ENCODE peak calls at places on chromosomes 11 and 22, in five cellular contexts. G is fibroblast of mammary gland, Z is esophagus muscularis mucosa, V is nephron progenitor cell, Y is pancreas. F is an unnamed sample.

GRCh38 chr11:63839508-63840355 is 822 bp downstream of the MARK2 start:
- DNase-seq in G (no peak), Z (no peak), V (no peak), Y (peak), F (no peak)

GRCh38 chr11:64186205-64187165 is 514 bp downstream of the STIP1 start:
- DNase-seq in G (no peak), Z (no peak), V (no peak), Y (peak), F (no peak)

GRCh38 chr11:8068605-8069221 is 12.3 kb upstream of the TUB start:
- DNase-seq in G (peak), Z (no peak), V (no peak), Y (no peak), F (no peak)

GRCh38 chr22:37425369-37425768 is 1.9 kb downstream of the ELFN2 start:
- DNase-seq in G (no peak), Z (no peak), V (no peak), Y (no peak), F (no peak)

GRCh38 chr11:2208691-2209369 is 37.2 kb upstream of the TH start:
- DNase-seq in G (no peak), Z (no peak), V (no peak), Y (peak), F (peak)

GRCh38 chr11:12995211-12995610 is 13.9 kb upstream of the RASSF10 start:
- DNase-seq in G (peak), Z (no peak), V (no peak), Y (no peak), F (no peak)

GRCh38 chr22:39731881-39732555 is 161.5 kb downstream of the CACNA1I start:
- DNase-seq in G (no peak), Z (peak), V (no peak), Y (no peak), F (no peak)

GRCh38 chr22:45310331-45311032 is 748 bp downstream of the FAM118A start:
- DNase-seq in G (no peak), Z (no peak), V (peak), Y (peak), F (no peak)

GRCh38 chr11:128892866-128893565 is 1.9 kb downstream of the KCNJ5 start:
- DNase-seq in G (no peak), Z (no peak), V (no peak), Y (no peak), F (no peak)

GRCh38 chr11:96307748-96308133 is 35.3 kb downstream of the MAML2 start:
- DNase-seq in G (peak), Z (no peak), V (no peak), Y (no peak), F (no peak)

GRCh38 chr11:72814139-72814830 is at the start of gene ATG16L2:
- DNase-seq in G (peak), Z (no peak), V (peak), Y (peak), F (peak)

GRCh38 chr11:581752-582151 is 5.5 kb downstream of the PHRF1 start:
- DNase-seq in G (no peak), Z (no peak), V (no peak), Y (no peak), F (no peak)

GRCh38 chr11:7471071-7471470 is 14.2 kb upstream of the OLFML1 start:
- DNase-seq in G (no peak), Z (no peak), V (no peak), Y (no peak), F (no peak)

GRCh38 chr11:645536-645935 is 8.5 kb downstream of the DRD4 start:
- DNase-seq in G (no peak), Z (no peak), V (no peak), Y (no peak), F (no peak)

GRCh38 chr11:122804796-122805195 is 33.5 kb upstream of the CRTAM start:
- DNase-seq in G (no peak), Z (no peak), V (no peak), Y (no peak), F (no peak)

GRCh38 chr22:35899736-35900135 is 128.9 kb downstream of the RBFOX2 start:
- DNase-seq in G (no peak), Z (no peak), V (no peak), Y (no peak), F (no peak)

GRCh38 chr11:77302752-77303151 is 1.3 kb upstream of the GDPD4 start:
- DNase-seq in G (no peak), Z (peak), V (no peak), Y (no peak), F (no peak)

GRCh38 chr11:65431452-65432132 is 9.0 kb downstream of the NEAT1 start:
- DNase-seq in G (peak), Z (no peak), V (no peak), Y (no peak), F (no peak)

GRCh38 chr22:42324566-42324965 is 54.1 kb upstream of the TCF20 start:
- DNase-seq in G (no peak), Z (no peak), V (no peak), Y (no peak), F (no peak)

GRCh38 chr22:35337932-35338331 is 38.2 kb downstream of the TOM1 start:
- DNase-seq in G (no peak), Z (no peak), V (no peak), Y (no peak), F (no peak)

GRCh38 chr22:48974443-48975251 is 853.0 kb downstream of the BRD1 start:
- DNase-seq in G (no peak), Z (peak), V (no peak), Y (no peak), F (no peak)

GRCh38 chr11:23846902-23847422 is 649.9 kb upstream of the LUZP2 start:
- DNase-seq in G (no peak), Z (no peak), V (no peak), Y (no peak), F (no peak)

GRCh38 chr11:101516546-101516945 is 67.3 kb downstream of the TRPC6 start:
- DNase-seq in G (no peak), Z (no peak), V (peak), Y (no peak), F (no peak)

GRCh38 chr11:61587951-61588695 is 7.2 kb upstream of the SYT7 start:
- DNase-seq in G (peak), Z (no peak), V (peak), Y (peak), F (no peak)

GRCh38 chr22:43782448-43782847 is 29.7 kb downstream of the EFCAB6 start:
- DNase-seq in G (no peak), Z (no peak), V (no peak), Y (no peak), F (no peak)

GRCh38 chr22:37189011-37189466 is 992 bp upstream of the C1QTNF6 start:
- DNase-seq in G (peak), Z (no peak), V (no peak), Y (no peak), F (no peak)

GRCh38 chr11:126790550-126790981 is 210.0 kb downstream of the KIRREL3 start:
- DNase-seq in G (peak), Z (no peak), V (no peak), Y (no peak), F (no peak)

GRCh38 chr11:29959488-29959887 is 57.3 kb downstream of the KCNA4 start:
- DNase-seq in G (no peak), Z (no peak), V (no peak), Y (no peak), F (no peak)

GRCh38 chr11:95711162-95711944 is 78.2 kb downstream of the FAM76B start:
- DNase-seq in G (peak), Z (no peak), V (no peak), Y (no peak), F (no peak)

GRCh38 chr11:73141309-73142127 is 600 bp downstream of the FCHSD2 start:
- DNase-seq in G (peak), Z (peak), V (peak), Y (peak), F (peak)

GRCh38 chr22:35384567-35384966 is 3.7 kb downstream of the HMOX1 start:
- DNase-seq in G (no peak), Z (no peak), V (no peak), Y (no peak), F (no peak)

GRCh38 chr22:39446239-39446721 is 10.5 kb upstream of the MGAT3 start:
- DNase-seq in G (no peak), Z (no peak), V (no peak), Y (no peak), F (no peak)

GRCh38 chr11:68213135-68213515 is at the start of gene KMT5B:
- DNase-seq in G (peak), Z (no peak), V (peak), Y (peak), F (peak)

GRCh38 chr11:112289588-112290461 is 29.2 kb upstream of the PLET1 start:
- DNase-seq in G (peak), Z (peak), V (peak), Y (peak), F (peak)

GRCh38 chr22:18024276-18024939 is at the start of gene MICAL3:
- DNase-seq in G (peak), Z (no peak), V (peak), Y (peak), F (peak)
- TF ChIP-seq CTCF in G (peak), Z (peak), V (no peak), Y (peak), F (peak)

GRCh38 chr11:106101370-106101769 is 23.9 kb downstream of the AASDHPPT start:
- DNase-seq in G (no peak), Z (no peak), V (no peak), Y (no peak), F (no peak)
- TF ChIP-seq CTCF in G (no peak), Z (no peak), V (no peak), Y (no peak), F (no peak)

GRCh38 chr22:32901925-32902324 is 100.4 kb downstream of the TIMP3 start:
- DNase-seq in G (no peak), Z (no peak), V (no peak), Y (no peak), F (no peak)
- TF ChIP-seq CTCF in G (no peak), Z (no peak), V (no peak), Y (no peak), F (no peak)

GRCh38 chr11:103671143-103671651 is 365.2 kb upstream of the DDI1 start:
- DNase-seq in G (no peak), Z (peak), V (no peak), Y (no peak), F (no peak)
- TF ChIP-seq CTCF in G (peak), Z (peak), V (peak), Y (no peak), F (peak)

GRCh38 chr11:75342231-75342918 is 9.1 kb downstream of the ARRB1 start:
- DNase-seq in G (no peak), Z (no peak), V (no peak), Y (no peak), F (no peak)
- TF ChIP-seq CTCF in G (no peak), Z (no peak), V (no peak), Y (no peak), F (no peak)

DNA sequence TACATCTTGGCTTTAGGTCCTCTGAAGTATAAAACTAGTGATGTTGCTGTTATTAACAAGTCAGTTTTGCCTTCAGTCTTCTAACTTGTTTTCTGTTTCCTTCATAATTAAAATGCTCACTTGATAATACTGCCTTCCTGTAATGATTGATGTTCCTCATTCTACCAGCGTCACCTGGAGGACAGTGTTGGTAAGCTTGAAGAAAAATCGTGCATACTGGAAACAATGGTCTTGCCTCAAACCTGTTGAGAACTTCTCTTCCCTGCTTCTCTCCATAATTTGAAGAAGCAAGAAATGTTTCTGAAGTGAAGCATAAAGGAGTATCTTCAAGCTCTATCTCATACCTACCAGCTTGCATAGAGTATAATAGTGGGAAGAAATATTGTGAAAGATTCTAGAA is 3.0 kb downstream of the YWHAH start:
- DNase-seq in G (peak), Z (no peak), V (no peak), Y (no peak), F (no peak)
- TF ChIP-seq CTCF in G (peak), Z (peak), V (no peak), Y (no peak), F (peak)

GRCh38 chr11:130979386-130979972 is 63.2 kb upstream of the SNX19 start:
- DNase-seq in G (peak), Z (no peak), V (no peak), Y (no peak), F (no peak)
- TF ChIP-seq CTCF in G (peak), Z (peak), V (peak), Y (no peak), F (peak)